ENCODE peak calls at places on chromosomes 4 and X, in ten cellular contexts. K is SK-N-SH, J is OCI-LY7, H is psoas muscle, E is GM23338, B is A549, S is HepG2, Y is HL-60, R is ascending aorta, X is lower lobe of right lung. V is an unnamed sample.

GRCh38 chrX:41779941-41780340 is 56.0 kb downstream of the GPR82 start:
- DNase-seq in R (no peak), J (no peak), H (no peak), Y (no peak), B (no peak), X (no peak), E (no peak), K (no peak), S (no peak), V (no peak)

GRCh38 chr4:22969314-22969896 is 276.7 kb downstream of the GBA3 start:
- DNase-seq in B (peak), Y (no peak), E (peak), S (peak), J (no peak), K (no peak), H (no peak), X (no peak), R (no peak), V (no peak)

GRCh38 chr4:25007608-25008007 is 23.1 kb downstream of the LGI2 start:
- DNase-seq in E (no peak), K (no peak), Y (no peak), H (no peak), B (no peak), S (no peak), R (no peak), J (no peak), X (peak), V (no peak)

GRCh38 chr4:175784986-175785525 is 27.0 kb downstream of the GPM6A start:
- DNase-seq in K (no peak), J (no peak), R (no peak), B (no peak), X (no peak), S (no peak), E (no peak), H (no peak), Y (no peak), V (no peak)

GRCh38 chrX:127578395-127578794 is 473.8 kb downstream of the ACTRT1 start:
- DNase-seq in R (no peak), X (no peak), J (no peak), B (no peak), H (no peak), S (no peak), K (no peak), Y (no peak), E (no peak), V (no peak)

GRCh38 chr4:16573181-16573580 is 325.3 kb downstream of the LDB2 start:
- DNase-seq in B (no peak), H (no peak), S (no peak), X (no peak), J (no peak), E (no peak), R (no peak), K (no peak), Y (no peak), V (no peak)

GRCh38 chr4:176335421-176335820 is 15.7 kb downstream of the SPCS3 start:
- DNase-seq in R (no peak), Y (no peak), H (no peak), X (no peak), J (no peak), K (no peak), B (no peak), S (no peak), E (no peak), V (no peak)

GRCh38 chrX:21838937-21839333 is 482 bp upstream of the MBTPS2 start:
- DNase-seq in Y (no peak), R (no peak), K (no peak), S (peak), J (peak), E (no peak), H (no peak), X (no peak), B (peak), V (no peak)

GRCh38 chrX:81195712-81196111 is 6.0 kb downstream of the HMGN5 start:
- DNase-seq in K (peak), X (no peak), B (peak), J (peak), R (no peak), H (no peak), S (peak), E (peak), Y (no peak), V (no peak)

GRCh38 chr4:119536572-119537528 is 91.8 kb downstream of the PDE5A start:
- DNase-seq in S (no peak), K (no peak), X (no peak), R (no peak), H (no peak), B (no peak), Y (no peak), J (no peak), E (no peak), V (no peak)

GRCh38 chr4:152780267-152780811 is 585 bp downstream of the ARFIP1 start:
- DNase-seq in J (no peak), S (peak), K (peak), H (no peak), X (no peak), Y (peak), R (no peak), B (no peak), E (peak), V (no peak)

DNA sequence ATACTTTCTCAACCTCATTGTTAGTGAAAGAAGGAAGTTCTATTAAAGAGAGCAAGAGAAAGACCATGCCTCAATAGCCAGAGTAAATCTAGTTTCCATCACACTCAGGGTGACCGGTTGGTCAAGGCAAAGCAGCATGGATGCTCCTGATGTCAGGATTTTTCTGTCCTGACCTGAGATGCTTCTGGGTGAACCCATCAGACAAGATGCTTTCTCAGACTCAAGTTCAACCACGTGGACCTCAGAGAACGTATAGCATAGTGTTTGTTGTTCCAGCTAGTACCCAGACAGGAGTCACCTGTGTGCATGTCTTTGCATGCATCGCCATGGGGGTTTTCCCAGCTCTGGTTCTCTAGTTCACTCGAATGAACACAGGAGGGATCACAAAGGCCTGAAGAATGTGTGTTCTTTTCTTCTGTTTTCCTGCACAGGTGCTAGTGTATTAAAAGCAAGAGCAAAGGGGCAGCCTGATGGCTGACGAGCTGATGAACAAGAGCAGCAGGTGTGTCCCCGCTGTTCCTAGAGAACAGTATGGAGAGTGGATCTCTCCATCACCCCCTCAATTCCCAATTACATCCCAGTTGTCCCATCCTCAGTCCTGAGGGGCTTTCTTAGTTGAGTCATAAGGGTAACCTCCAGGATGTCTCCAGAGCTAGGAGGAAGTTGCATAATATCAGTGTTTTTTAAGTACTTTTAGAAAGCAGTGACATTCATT is 110.5 kb upstream of the ENPP6 start:
- DNase-seq in E (no peak), X (no peak), Y (no peak), H (no peak), R (no peak), J (peak), S (no peak), B (no peak), K (no peak), V (peak)
- H3K27ac ChIP-seq in E (no peak), X (no peak), Y (no peak), H (no peak), R (no peak), J (peak), S (no peak), B (no peak), K (no peak), V (peak)

DNA sequence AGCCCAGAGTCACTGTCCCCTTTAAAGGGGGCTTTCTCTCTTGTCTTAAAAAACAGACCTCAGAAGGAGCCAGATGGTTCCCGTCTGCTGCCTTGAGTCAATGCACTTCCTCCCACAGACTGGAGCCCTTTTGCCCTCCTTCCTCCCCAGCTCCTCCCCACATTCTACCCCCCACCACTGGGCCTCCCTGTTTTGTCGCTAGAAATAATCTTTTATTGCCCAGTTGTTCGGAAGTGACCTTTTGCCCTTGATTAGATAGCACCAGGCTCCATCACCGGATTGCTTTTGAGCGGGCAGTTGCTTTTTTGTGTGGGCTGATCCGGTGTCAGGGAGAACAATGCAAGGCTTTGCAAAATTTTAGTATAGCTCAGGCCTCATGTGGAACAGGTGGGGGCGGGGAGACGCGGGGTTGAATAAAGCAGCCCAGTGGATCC is 47.7 kb downstream of the SPRY1 start:
- DNase-seq in E (peak), Y (peak), H (no peak), X (no peak), B (no peak), S (peak), J (peak), K (no peak), R (no peak), V (no peak)
- H3K27ac ChIP-seq in E (peak), Y (peak), H (peak), X (peak), B (no peak), S (peak), J (peak), K (no peak), R (no peak), V (no peak)

DNA sequence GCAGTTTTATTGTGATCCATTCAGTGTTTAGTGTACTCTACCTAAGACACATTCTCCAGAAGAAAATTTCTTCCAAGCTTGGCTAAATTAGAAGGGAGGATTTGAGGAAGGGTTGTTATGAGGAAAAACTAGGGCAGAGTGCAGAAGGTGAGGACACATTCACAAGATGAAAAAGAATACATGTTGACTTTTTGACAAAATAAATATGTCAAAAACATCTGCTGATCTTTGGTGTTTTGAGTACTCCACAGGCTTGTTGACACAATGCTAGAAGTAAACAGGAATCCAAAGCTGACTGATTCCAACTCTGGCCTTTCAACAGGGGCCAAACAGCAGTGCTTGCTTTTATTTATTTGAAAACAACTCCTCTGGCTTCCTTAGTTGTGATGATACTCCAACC is 125.8 kb upstream of the SLC7A11 start:
- DNase-seq in K (no peak), J (no peak), E (no peak), R (no peak), B (no peak), X (no peak), S (peak), H (no peak), Y (no peak), V (no peak)
- H3K27ac ChIP-seq in K (no peak), J (no peak), E (no peak), R (no peak), B (no peak), X (no peak), S (peak), H (no peak), Y (no peak), V (no peak)

DNA sequence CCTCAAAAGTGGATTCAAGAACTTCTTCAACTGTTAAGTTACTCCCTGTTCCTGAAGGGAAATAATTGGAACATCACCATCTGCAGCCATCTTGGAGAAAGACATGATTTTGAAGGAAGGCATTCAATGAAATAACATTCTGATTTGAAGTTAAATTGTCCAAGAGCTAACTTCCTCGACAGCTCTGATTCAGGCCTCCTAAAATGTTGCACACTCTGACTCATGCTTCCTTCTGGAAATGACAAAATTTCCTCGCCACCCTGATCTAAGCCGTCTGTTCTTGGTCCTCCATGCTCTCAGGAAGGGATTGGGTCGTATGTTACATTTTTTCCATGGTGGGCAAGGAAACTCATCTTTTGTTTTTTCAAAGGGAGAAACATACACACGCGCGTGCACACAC is 496.9 kb upstream of the DIPK2B start:
- DNase-seq in Y (peak), E (no peak), X (no peak), R (no peak), H (no peak), K (no peak), B (peak), S (no peak), J (no peak), V (no peak)
- H3K27ac ChIP-seq in Y (no peak), E (no peak), X (no peak), R (no peak), H (no peak), K (peak), B (no peak), S (no peak), J (no peak), V (peak)

GRCh38 chr4:159174645-159175147 is 71.8 kb downstream of the RAPGEF2 start:
- DNase-seq in R (no peak), E (no peak), J (no peak), K (no peak), B (no peak), S (no peak), H (no peak), X (no peak), Y (no peak), V (no peak)
- H3K27ac ChIP-seq in R (no peak), E (peak), J (no peak), K (peak), B (peak), S (no peak), H (no peak), X (no peak), Y (no peak), V (peak)

GRCh38 chr4:102608190-102608589 is 107.0 kb downstream of the NFKB1 start:
- DNase-seq in H (no peak), R (no peak), E (no peak), S (no peak), X (no peak), J (no peak), Y (no peak), B (no peak), K (no peak), V (no peak)
- H3K27ac ChIP-seq in H (no peak), R (no peak), E (no peak), S (no peak), X (no peak), J (no peak), Y (no peak), B (no peak), K (no peak), V (peak)

DNA sequence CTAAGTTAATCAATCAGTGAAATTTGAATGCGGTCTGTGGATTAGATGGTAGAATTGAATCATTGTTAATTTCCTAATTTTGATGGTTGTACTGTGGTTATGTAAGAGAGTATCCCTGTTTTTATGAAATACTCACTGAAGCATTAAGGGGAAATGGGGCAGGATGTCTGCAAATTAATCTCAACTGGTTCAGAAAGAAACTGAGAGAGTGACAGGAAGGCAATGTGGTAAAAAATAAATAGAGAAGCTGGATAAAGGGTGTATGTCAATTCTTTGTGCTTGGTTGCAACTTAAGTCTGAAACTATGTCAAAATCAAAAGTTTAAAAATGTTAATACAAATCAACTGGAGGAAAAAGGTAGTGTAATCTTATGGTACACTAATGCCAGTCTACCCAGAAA is 83.0 kb downstream of the DLG3 start:
- DNase-seq in R (no peak), X (no peak), S (no peak), B (no peak), Y (no peak), E (no peak), K (no peak), J (no peak), H (no peak), V (no peak)
- H3K27ac ChIP-seq in R (no peak), X (no peak), S (no peak), B (peak), Y (no peak), E (no peak), K (no peak), J (no peak), H (no peak), V (no peak)

GRCh38 chr4:1309261-1310010 is 19.7 kb downstream of the MAEA start:
- DNase-seq in J (peak), X (peak), S (peak), B (no peak), R (peak), Y (no peak), K (peak), E (peak), H (peak), V (no peak)

GRCh38 chr4:1307951-1308735 is 18.5 kb downstream of the MAEA start:
- DNase-seq in B (no peak), H (peak), J (no peak), Y (no peak), R (no peak), X (no peak), K (no peak), E (no peak), S (no peak), V (no peak)

GRCh38 chr4:1312821-1313640 is 23.3 kb downstream of the MAEA start:
- DNase-seq in S (no peak), B (no peak), K (no peak), Y (no peak), E (no peak), H (peak), J (no peak), X (no peak), R (no peak), V (no peak)

GRCh38 chr4:1310031-1310795 is 20.5 kb downstream of the MAEA start:
- DNase-seq in H (no peak), J (no peak), X (no peak), K (no peak), Y (no peak), S (no peak), B (no peak), R (no peak), E (no peak), V (no peak)

DNA sequence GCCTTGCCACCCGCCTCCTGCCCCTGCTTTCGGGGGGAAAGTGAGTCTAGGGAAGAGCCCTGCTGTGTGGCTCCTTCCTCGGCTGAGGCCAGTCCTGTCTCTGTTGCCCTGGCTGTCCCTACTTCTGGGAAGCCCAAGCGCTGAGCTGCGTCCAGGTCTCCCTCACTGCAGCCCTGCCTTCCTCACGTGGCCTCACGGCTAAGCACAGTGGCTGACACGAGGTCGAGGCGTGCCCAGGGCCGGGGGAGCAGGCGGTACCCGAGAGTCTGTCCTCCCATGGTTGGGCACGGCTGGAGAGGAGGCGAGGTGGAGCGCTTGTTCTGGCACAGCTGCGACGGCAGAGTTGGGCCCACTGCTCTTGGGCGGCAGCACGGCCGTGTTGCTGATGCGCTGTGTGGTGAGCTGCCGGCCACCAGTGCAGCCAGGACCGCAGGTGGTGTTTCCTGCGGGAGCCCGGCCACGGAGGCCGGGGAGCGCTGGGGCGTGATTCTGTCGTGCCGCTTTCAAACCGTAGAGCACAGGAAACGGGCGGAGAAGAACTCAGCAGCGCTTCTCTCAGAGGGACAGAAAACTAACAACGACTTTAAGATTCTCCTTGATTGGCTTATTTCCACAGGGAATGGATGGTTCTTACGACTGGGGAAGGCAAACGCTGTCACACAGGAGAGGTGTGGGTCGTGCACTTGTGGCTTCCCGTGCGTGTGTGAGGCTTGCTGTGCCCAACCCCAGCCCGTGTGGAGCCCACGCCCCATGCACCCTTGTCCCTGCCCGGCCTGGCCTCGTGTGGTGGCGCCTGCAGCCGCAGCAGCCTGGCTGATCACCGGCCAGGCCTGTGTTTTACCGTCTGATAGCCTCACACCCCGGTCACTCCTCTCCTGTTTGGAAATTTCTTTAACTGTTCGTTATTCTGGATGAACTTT is 21.4 kb downstream of the MAEA start:
- DNase-seq in K (no peak), B (no peak), J (peak), E (no peak), H (peak), Y (no peak), S (no peak), X (peak), R (no peak), V (no peak)
- H3K27ac ChIP-seq in K (no peak), B (no peak), J (peak), E (no peak), H (no peak), Y (no peak), S (peak), X (peak), R (peak), V (peak)

GRCh38 chr4:73376251-73376650 is 27.8 kb upstream of the ALB start:
- DNase-seq in H (no peak), X (no peak), R (no peak), K (no peak), J (no peak), Y (no peak), B (no peak), E (no peak), S (no peak), V (no peak)

GRCh38 chr4:73378887-73379286 is 25.2 kb upstream of the ALB start:
- DNase-seq in X (no peak), J (no peak), B (no peak), S (peak), R (no peak), K (no peak), Y (no peak), E (no peak), H (no peak), V (no peak)

GRCh38 chr4:73379946-73380345 is 24.1 kb upstream of the ALB start:
- DNase-seq in K (no peak), S (no peak), E (no peak), B (no peak), Y (no peak), R (no peak), X (no peak), J (no peak), H (no peak), V (no peak)

GRCh38 chr4:73376962-73377361 is 27.1 kb upstream of the ALB start:
- DNase-seq in J (no peak), R (no peak), K (no peak), S (no peak), B (no peak), E (no peak), H (no peak), Y (no peak), X (no peak), V (no peak)

DNA sequence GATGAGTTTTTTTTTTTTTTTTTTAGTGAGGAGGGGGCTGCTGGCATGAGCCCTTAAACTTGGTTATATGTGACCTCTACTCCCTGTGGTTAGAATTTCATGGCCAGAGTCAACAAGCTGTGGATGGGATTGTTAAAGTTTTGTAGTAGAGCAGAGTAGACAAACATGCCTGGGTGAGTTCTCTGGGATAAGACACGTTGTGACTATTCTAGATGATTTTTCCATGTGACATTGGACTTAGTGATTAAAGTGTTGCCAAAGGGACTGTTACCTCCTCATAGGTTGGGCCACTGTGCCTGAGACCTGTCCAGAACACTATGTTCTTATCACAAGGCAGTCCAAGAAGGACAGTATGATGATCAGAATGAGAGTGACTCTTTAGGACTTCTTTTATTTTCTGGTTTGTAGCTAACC is 28.8 kb upstream of the ALB start:
- DNase-seq in R (no peak), S (peak), X (no peak), Y (no peak), J (no peak), K (no peak), B (no peak), E (no peak), H (no peak), V (no peak)
- H3K27ac ChIP-seq in R (no peak), S (peak), X (no peak), Y (no peak), J (no peak), K (no peak), B (no peak), E (no peak), H (no peak), V (no peak)

V was measured in epithelial cell of prostate.